ENCODE peak calls at places on chromosomes 1 and 21, in four cellular contexts. One of them, this sample, is unnamed.

GRCh38 chr1:35499652-35500176 is 57.5 kb downstream of the KIAA0319L start:
- DNase-seq in CD4-positive, alpha-beta memory T cell: peak; percentile 84
- DNase-seq in psoas muscle: no peak
- DNase-seq in K562: peak; percentile 79
- DNase-seq in this sample: no peak

GRCh38 chr1:29033829-29034466 is 89.8 kb downstream of the TMEM200B start:
- DNase-seq in CD4-positive, alpha-beta memory T cell: no peak
- DNase-seq in psoas muscle: no peak
- DNase-seq in K562: peak; percentile 50
- DNase-seq in this sample: peak; percentile 77

GRCh38 chr1:171433451-171433850 is 51.9 kb upstream of the PRRC2C start:
- DNase-seq in CD4-positive, alpha-beta memory T cell: no peak
- DNase-seq in psoas muscle: no peak
- DNase-seq in K562: no peak
- DNase-seq in this sample: no peak

GRCh38 chr1:53766766-53767409 is 27.9 kb upstream of the GLIS1 start:
- DNase-seq in CD4-positive, alpha-beta memory T cell: no peak
- DNase-seq in psoas muscle: no peak
- DNase-seq in K562: no peak
- DNase-seq in this sample: no peak

GRCh38 chr1:162389971-162390370 is 8.4 kb downstream of the C1orf226 start:
- DNase-seq in CD4-positive, alpha-beta memory T cell: no peak
- DNase-seq in psoas muscle: no peak
- DNase-seq in K562: peak; percentile 84
- DNase-seq in this sample: no peak

GRCh38 chr1:3625151-3625907 is 514 bp downstream of the TPRG1L start:
- DNase-seq in CD4-positive, alpha-beta memory T cell: no peak
- DNase-seq in psoas muscle: peak; percentile 33
- DNase-seq in K562: peak; percentile 81
- DNase-seq in this sample: no peak

GRCh38 chr1:75615664-75616435 is 4.9 kb upstream of the SLC44A5 start:
- DNase-seq in CD4-positive, alpha-beta memory T cell: peak; percentile 30
- DNase-seq in psoas muscle: peak; percentile 25
- DNase-seq in K562: peak; percentile 27
- DNase-seq in this sample: no peak

GRCh38 chr1:37040773-37041172 is 6.5 kb upstream of the GRIK3 start:
- DNase-seq in CD4-positive, alpha-beta memory T cell: no peak
- DNase-seq in psoas muscle: no peak
- DNase-seq in K562: no peak
- DNase-seq in this sample: no peak

GRCh38 chr1:10510520-10511493 is 36.1 kb downstream of the PEX14 start:
- DNase-seq in CD4-positive, alpha-beta memory T cell: peak; percentile 92
- DNase-seq in psoas muscle: peak; percentile 51
- DNase-seq in K562: peak; percentile 77
- DNase-seq in this sample: no peak

GRCh38 chr21:45178971-45179370 is 104.6 kb downstream of the ADARB1 start:
- DNase-seq in CD4-positive, alpha-beta memory T cell: no peak
- DNase-seq in psoas muscle: no peak
- DNase-seq in K562: no peak
- DNase-seq in this sample: no peak

GRCh38 chr1:227937531-227938145 is 10.1 kb downstream of the WNT9A start:
- DNase-seq in CD4-positive, alpha-beta memory T cell: no peak
- DNase-seq in psoas muscle: no peak
- DNase-seq in K562: no peak
- DNase-seq in this sample: no peak

GRCh38 chr1:33397994-33398393 is 32.9 kb downstream of the PHC2 start:
- DNase-seq in CD4-positive, alpha-beta memory T cell: no peak
- DNase-seq in psoas muscle: no peak
- DNase-seq in K562: peak; percentile 4
- DNase-seq in this sample: no peak

GRCh38 chr1:112359961-112360767 is 35.9 kb upstream of the CTTNBP2NL start:
- DNase-seq in CD4-positive, alpha-beta memory T cell: no peak
- DNase-seq in psoas muscle: peak; percentile 75
- DNase-seq in K562: no peak
- DNase-seq in this sample: no peak

GRCh38 chr1:147109041-147109440 is 63.2 kb downstream of the PRKAB2 start:
- DNase-seq in CD4-positive, alpha-beta memory T cell: no peak
- DNase-seq in psoas muscle: no peak
- DNase-seq in K562: no peak
- DNase-seq in this sample: no peak

GRCh38 chr1:154628122-154628405 is 20.1 kb upstream of the ADAR start:
- DNase-seq in CD4-positive, alpha-beta memory T cell: no peak
- DNase-seq in psoas muscle: no peak
- DNase-seq in K562: no peak
- DNase-seq in this sample: no peak

GRCh38 chr1:210645582-210646257 is 317.0 kb downstream of the HHAT start:
- DNase-seq in CD4-positive, alpha-beta memory T cell: no peak
- DNase-seq in psoas muscle: no peak
- DNase-seq in K562: no peak
- DNase-seq in this sample: no peak

GRCh38 chr1:24586970-24587820 is 31.3 kb downstream of the NCMAP start:
- DNase-seq in CD4-positive, alpha-beta memory T cell: peak; percentile 78
- DNase-seq in psoas muscle: no peak
- DNase-seq in K562: peak; percentile 75
- DNase-seq in this sample: peak; percentile 87

GRCh38 chr1:3352952-3353331 is 101.5 kb upstream of the ARHGEF16 start:
- DNase-seq in CD4-positive, alpha-beta memory T cell: no peak
- DNase-seq in psoas muscle: no peak
- DNase-seq in K562: no peak
- DNase-seq in this sample: no peak

GRCh38 chr1:41805771-41806471 is 112.8 kb downstream of the HIVEP3 start:
- DNase-seq in CD4-positive, alpha-beta memory T cell: peak; percentile 63
- DNase-seq in psoas muscle: no peak
- DNase-seq in K562: no peak
- DNase-seq in this sample: no peak

GRCh38 chr21:46125846-46126301 is 28.0 kb downstream of the COL6A2 start:
- DNase-seq in CD4-positive, alpha-beta memory T cell: peak; percentile 4
- DNase-seq in psoas muscle: peak; percentile 16
- DNase-seq in K562: no peak
- DNase-seq in this sample: no peak

GRCh38 chr1:192697771-192698170 is 61.8 kb downstream of the RGS13 start:
- DNase-seq in CD4-positive, alpha-beta memory T cell: no peak
- DNase-seq in psoas muscle: no peak
- DNase-seq in K562: no peak
- DNase-seq in this sample: no peak

GRCh38 chr1:184223216-184223615 is 163.6 kb upstream of the C1orf21 start:
- DNase-seq in CD4-positive, alpha-beta memory T cell: no peak
- DNase-seq in psoas muscle: no peak
- DNase-seq in K562: no peak
- DNase-seq in this sample: no peak

GRCh38 chr1:68811806-68812205 is 314.9 kb upstream of the DEPDC1 start:
- DNase-seq in CD4-positive, alpha-beta memory T cell: no peak
- DNase-seq in psoas muscle: no peak
- DNase-seq in K562: no peak
- DNase-seq in this sample: no peak

GRCh38 chr1:217315346-217315745 is 315.5 kb downstream of the GPATCH2 start:
- DNase-seq in CD4-positive, alpha-beta memory T cell: no peak
- DNase-seq in psoas muscle: no peak
- DNase-seq in K562: no peak
- DNase-seq in this sample: no peak
- H3K4me3 ChIP-seq in CD4-positive, alpha-beta memory T cell: no peak overlapping the region
- H3K4me3 ChIP-seq in psoas muscle: no peak overlapping the region
- H3K4me3 ChIP-seq in K562: no peak overlapping the region
- H3K4me3 ChIP-seq in this sample: no peak overlapping the region

GRCh38 chr21:42311816-42312625 is 3.2 kb downstream of the TFF3 start:
- DNase-seq in CD4-positive, alpha-beta memory T cell: no peak
- DNase-seq in psoas muscle: no peak
- DNase-seq in K562: no peak
- DNase-seq in this sample: no peak
- H3K27ac ChIP-seq in CD4-positive, alpha-beta memory T cell: no peak overlapping the region
- H3K27ac ChIP-seq in psoas muscle: no peak overlapping the region
- H3K27ac ChIP-seq in K562: no peak overlapping the region
- H3K27ac ChIP-seq in this sample: no peak overlapping the region

GRCh38 chr1:43606624-43607023 is 43.3 kb upstream of the KDM4A start:
- DNase-seq in CD4-positive, alpha-beta memory T cell: no peak
- DNase-seq in psoas muscle: no peak
- DNase-seq in K562: no peak
- DNase-seq in this sample: no peak

GRCh38 chr1:43604192-43604591 is 45.8 kb upstream of the KDM4A start:
- DNase-seq in CD4-positive, alpha-beta memory T cell: no peak
- DNase-seq in psoas muscle: no peak
- DNase-seq in K562: no peak
- DNase-seq in this sample: no peak

GRCh38 chr1:43603004-43603403 is 46.9 kb upstream of the KDM4A start:
- DNase-seq in CD4-positive, alpha-beta memory T cell: no peak
- DNase-seq in psoas muscle: no peak
- DNase-seq in K562: no peak
- DNase-seq in this sample: no peak

GRCh38 chr1:43605157-43605556 is 44.8 kb upstream of the KDM4A start:
- DNase-seq in CD4-positive, alpha-beta memory T cell: no peak
- DNase-seq in psoas muscle: no peak
- DNase-seq in K562: no peak
- DNase-seq in this sample: no peak

GRCh38 chr1:43605761-43606160 is 44.2 kb upstream of the KDM4A start:
- DNase-seq in CD4-positive, alpha-beta memory T cell: no peak
- DNase-seq in psoas muscle: no peak
- DNase-seq in K562: no peak
- DNase-seq in this sample: no peak
- H3K4me3 ChIP-seq in CD4-positive, alpha-beta memory T cell: no peak overlapping the region
- H3K4me3 ChIP-seq in psoas muscle: no peak overlapping the region
- H3K4me3 ChIP-seq in K562: no peak overlapping the region
- H3K4me3 ChIP-seq in this sample: no peak overlapping the region

GRCh38 chr1:148362141-148362929 is 120.8 kb downstream of the PPIAL4G start:
- DNase-seq in CD4-positive, alpha-beta memory T cell: peak; percentile 50
- DNase-seq in psoas muscle: no peak
- DNase-seq in K562: no peak
- DNase-seq in this sample: no peak

GRCh38 chr1:148367596-148367995 is 115.5 kb downstream of the PPIAL4G start:
- DNase-seq in CD4-positive, alpha-beta memory T cell: no peak
- DNase-seq in psoas muscle: no peak
- DNase-seq in K562: no peak
- DNase-seq in this sample: no peak

DNA sequence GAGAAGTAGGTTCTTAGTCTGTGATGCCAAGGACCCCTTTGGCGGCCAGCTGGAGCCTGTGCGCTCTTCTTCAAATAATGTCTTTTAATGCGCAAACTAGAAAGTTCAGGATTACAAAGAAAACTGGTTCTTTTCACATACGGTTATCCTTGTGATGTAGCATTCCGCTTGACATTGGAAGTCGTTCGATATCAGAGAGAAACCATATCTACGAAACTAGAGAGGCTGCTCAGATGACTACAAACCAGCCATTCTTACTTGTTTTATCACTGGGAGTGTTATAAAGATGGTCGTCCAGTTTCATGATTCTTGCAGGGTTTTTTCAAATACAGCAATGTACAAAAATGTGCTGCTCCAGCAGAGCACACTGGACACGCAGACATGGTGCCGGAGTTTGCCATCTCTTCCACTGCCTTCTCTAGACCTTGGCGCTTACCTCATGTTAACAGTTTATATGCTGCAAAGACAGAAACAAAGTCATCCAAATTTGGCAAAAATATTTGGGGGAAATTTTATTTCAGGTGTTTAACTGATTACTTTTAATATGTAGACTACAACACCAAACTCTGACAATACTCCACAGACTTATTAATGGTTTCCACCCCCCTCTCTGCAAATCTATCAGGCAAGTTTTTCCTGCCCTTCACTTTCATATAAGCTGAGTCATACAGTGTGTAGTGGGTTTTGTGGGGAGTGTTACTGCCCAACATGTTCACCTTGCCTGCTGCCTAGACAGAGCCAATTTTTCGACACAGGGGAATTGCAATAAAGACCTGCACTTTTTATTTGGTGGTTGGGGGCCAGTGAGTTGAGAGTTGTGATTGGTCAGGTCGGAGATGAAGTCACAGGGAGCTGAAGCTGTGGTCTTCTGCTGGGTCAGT is 119.9 kb downstream of the PPIAL4G start:
- DNase-seq in CD4-positive, alpha-beta memory T cell: no peak
- DNase-seq in psoas muscle: no peak
- DNase-seq in K562: no peak
- DNase-seq in this sample: no peak
- H3K27ac ChIP-seq in CD4-positive, alpha-beta memory T cell: no peak overlapping the region
- H3K27ac ChIP-seq in psoas muscle: no peak overlapping the region
- H3K27ac ChIP-seq in K562: no peak overlapping the region
- H3K27ac ChIP-seq in this sample: no peak overlapping the region

GRCh38 chr1:180911640-180912161 is 996 bp upstream of the KIAA1614 start:
- DNase-seq in CD4-positive, alpha-beta memory T cell: no peak
- DNase-seq in psoas muscle: no peak
- DNase-seq in K562: no peak
- DNase-seq in this sample: no peak
- H3K4me3 ChIP-seq in CD4-positive, alpha-beta memory T cell: no peak overlapping the region
- H3K4me3 ChIP-seq in psoas muscle: peak overlapping the region; percentile 71
- H3K4me3 ChIP-seq in K562: no peak overlapping the region
- H3K4me3 ChIP-seq in this sample: no peak overlapping the region

GRCh38 chr1:15020943-15021745 is 132.4 kb upstream of the TMEM51 start:
- DNase-seq in CD4-positive, alpha-beta memory T cell: no peak
- DNase-seq in psoas muscle: no peak
- DNase-seq in K562: no peak
- DNase-seq in this sample: no peak

GRCh38 chr1:15023976-15024375 is 129.6 kb upstream of the TMEM51 start:
- DNase-seq in CD4-positive, alpha-beta memory T cell: no peak
- DNase-seq in psoas muscle: no peak
- DNase-seq in K562: no peak
- DNase-seq in this sample: no peak

GRCh38 chr1:15026114-15026483 is 127.4 kb upstream of the TMEM51 start:
- DNase-seq in CD4-positive, alpha-beta memory T cell: no peak
- DNase-seq in psoas muscle: no peak
- DNase-seq in K562: no peak
- DNase-seq in this sample: no peak

GRCh38 chr1:15018767-15019166 is 134.8 kb upstream of the TMEM51 start:
- DNase-seq in CD4-positive, alpha-beta memory T cell: no peak
- DNase-seq in psoas muscle: no peak
- DNase-seq in K562: no peak
- DNase-seq in this sample: no peak

GRCh38 chr1:15022069-15022468 is 131.5 kb upstream of the TMEM51 start:
- DNase-seq in CD4-positive, alpha-beta memory T cell: no peak
- DNase-seq in psoas muscle: no peak
- DNase-seq in K562: no peak
- DNase-seq in this sample: no peak
- H3K27ac ChIP-seq in CD4-positive, alpha-beta memory T cell: no peak overlapping the region
- H3K27ac ChIP-seq in psoas muscle: no peak overlapping the region
- H3K27ac ChIP-seq in K562: no peak overlapping the region
- H3K27ac ChIP-seq in this sample: no peak overlapping the region

DNA sequence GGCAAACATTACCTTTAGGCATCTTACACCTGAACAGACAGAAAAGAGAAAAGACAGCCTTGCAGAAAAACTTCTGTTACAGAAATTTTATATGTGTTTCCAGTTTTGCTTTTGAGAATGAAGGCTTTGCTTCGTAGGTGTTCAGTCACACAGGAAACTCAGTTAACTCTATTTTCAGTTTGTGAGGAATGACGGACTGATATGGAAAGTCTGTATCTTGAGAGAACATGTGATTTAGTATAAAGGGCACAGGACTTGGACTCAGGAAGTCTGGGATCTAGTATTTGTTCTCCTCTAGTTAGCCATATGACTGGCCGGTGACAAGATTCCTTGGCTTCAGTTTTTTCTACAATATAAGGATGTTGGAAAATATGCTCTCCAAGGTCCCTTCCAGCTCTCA is 149.1 kb downstream of the OLFM3 start:
- DNase-seq in CD4-positive, alpha-beta memory T cell: no peak
- DNase-seq in psoas muscle: no peak
- DNase-seq in K562: no peak
- DNase-seq in this sample: no peak
- H3K4me3 ChIP-seq in CD4-positive, alpha-beta memory T cell: no peak overlapping the region
- H3K4me3 ChIP-seq in psoas muscle: no peak overlapping the region
- H3K4me3 ChIP-seq in K562: no peak overlapping the region
- H3K4me3 ChIP-seq in this sample: no peak overlapping the region

GRCh38 chr1:160520999-160521398 is 2.1 kb downstream of the SLAMF6 start:
- DNase-seq in CD4-positive, alpha-beta memory T cell: peak; percentile 33
- DNase-seq in psoas muscle: no peak
- DNase-seq in K562: no peak
- DNase-seq in this sample: peak; percentile 84
- H3K27ac ChIP-seq in CD4-positive, alpha-beta memory T cell: peak overlapping the region; percentile 60
- H3K27ac ChIP-seq in psoas muscle: no peak overlapping the region
- H3K27ac ChIP-seq in K562: peak overlapping the region; percentile 37
- H3K27ac ChIP-seq in this sample: peak overlapping the region; percentile 98

This sample was measured in Karpas-422.